ENCODE peak calls at places on chromosomes 13 and 19, in seven cellular contexts. N, X, I, H, L, K and F are unnamed samples. For H3K9me3, the result is how much of the 10 kb centered on the place peaks cover.

GRCh38 chr19:44570603-44570983 is 41.1 kb upstream of the CEACAM20 start:
- DNase-seq in N (no peak), X (no peak), I (no peak), H (no peak), L (no peak), K (no peak), F (no peak)

GRCh38 chr13:21668665-21669599 is 1.9 kb upstream of the FGF9 start:
- DNase-seq in N (peak), X (peak), I (peak), H (no peak), L (no peak), K (no peak), F (no peak)

GRCh38 chr13:33911521-33911920 is 93.6 kb downstream of the RFC3 start:
- DNase-seq in N (no peak), X (no peak), I (no peak), H (no peak), L (no peak), K (no peak), F (no peak)

GRCh38 chr13:76791290-76791664 is 94.9 kb downstream of the KCTD12 start:
- DNase-seq in N (no peak), X (no peak), I (peak), H (no peak), L (no peak), K (no peak), F (no peak)

GRCh38 chr19:33558846-33559245 is 37.3 kb upstream of the PEPD start:
- DNase-seq in N (no peak), X (no peak), I (no peak), H (no peak), L (no peak), K (no peak), F (no peak)

GRCh38 chr13:75635621-75636338 is at the start of gene LMO7:
- DNase-seq in N (peak), X (peak), I (peak), H (peak), L (peak), K (peak), F (peak)

GRCh38 chr13:79581870-79582315 is 100.9 kb downstream of the NDFIP2 start:
- DNase-seq in N (peak), X (no peak), I (no peak), H (no peak), L (no peak), K (no peak), F (no peak)

GRCh38 chr19:48239582-48240141 is 16.1 kb downstream of the CARD8 start:
- DNase-seq in N (no peak), X (no peak), I (no peak), H (no peak), L (no peak), K (no peak), F (no peak)

GRCh38 chr19:18802354-18802753 is 11.2 kb upstream of the COMP start:
- DNase-seq in N (no peak), X (no peak), I (no peak), H (no peak), L (no peak), K (no peak), F (no peak)

GRCh38 chr19:18494267-18494607 is 27.6 kb downstream of the ELL start:
- DNase-seq in N (no peak), X (no peak), I (no peak), H (no peak), L (no peak), K (no peak), F (no peak)

GRCh38 chr13:43127103-43127817 is 103.9 kb downstream of the DNAJC15 start:
- DNase-seq in N (peak), X (no peak), I (no peak), H (no peak), L (no peak), K (no peak), F (no peak)

GRCh38 chr13:24263652-24264051 is 45.7 kb upstream of the C1QTNF9 start:
- DNase-seq in N (no peak), X (no peak), I (no peak), H (no peak), L (no peak), K (no peak), F (no peak)

GRCh38 chr19:5452594-5453565 is 2.3 kb upstream of the ZNRF4 start:
- DNase-seq in N (no peak), X (no peak), I (no peak), H (no peak), L (no peak), K (peak), F (no peak)

GRCh38 chr13:80341771-80342271 is 895 bp upstream of the SPRY2 start:
- DNase-seq in N (peak), X (peak), I (peak), H (peak), L (peak), K (peak), F (no peak)

GRCh38 chr19:33868821-33869412 is 72.2 kb downstream of the KCTD15 start:
- DNase-seq in N (peak), X (peak), I (peak), H (no peak), L (peak), K (no peak), F (no peak)

GRCh38 chr13:28239374-28239773 is 101.0 kb downstream of the PAN3 start:
- DNase-seq in N (no peak), X (no peak), I (no peak), H (no peak), L (no peak), K (no peak), F (no peak)

GRCh38 chr19:10927691-10928562 is 512 bp downstream of the YIPF2 start:
- DNase-seq in N (no peak), X (no peak), I (no peak), H (no peak), L (no peak), K (no peak), F (no peak)

GRCh38 chr19:54309811-54310210 is 3.2 kb downstream of the LILRA5 start:
- DNase-seq in N (no peak), X (no peak), I (no peak), H (no peak), L (no peak), K (no peak), F (no peak)

GRCh38 chr13:72539925-72540324 is 187.5 kb downstream of the MZT1 start:
- DNase-seq in N (no peak), X (no peak), I (no peak), H (no peak), L (no peak), K (no peak), F (no peak)

GRCh38 chr19:8022275-8022674 is 16.8 kb upstream of the ELAVL1 start:
- DNase-seq in N (no peak), X (no peak), I (no peak), H (peak), L (no peak), K (no peak), F (no peak)

GRCh38 chr19:54448037-54448773 is 794 bp upstream of the LENG8 start:
- DNase-seq in N (peak), X (peak), I (peak), H (no peak), L (peak), K (peak), F (no peak)

GRCh38 chr19:42662714-42663113 is 68.0 kb upstream of the CEACAM8 start:
- DNase-seq in N (no peak), X (no peak), I (no peak), H (no peak), L (no peak), K (no peak), F (no peak)

GRCh38 chr13:97004886-97005285 is 10.6 kb upstream of the OXGR1 start:
- DNase-seq in N (no peak), X (no peak), I (no peak), H (no peak), L (no peak), K (no peak), F (no peak)

GRCh38 chr13:31208554-31209122 is 8.9 kb downstream of the B3GLCT start:
- DNase-seq in N (no peak), X (no peak), I (no peak), H (no peak), L (no peak), K (no peak), F (no peak)

GRCh38 chr13:48547663-48548092 is 14.8 kb upstream of the RCBTB2 start:
- DNase-seq in N (no peak), X (no peak), I (no peak), H (peak), L (no peak), K (no peak), F (no peak)

GRCh38 chr19:34733266-34733825 is 697 bp upstream of the ZNF181 start:
- DNase-seq in N (peak), X (peak), I (peak), H (no peak), L (peak), K (no peak), F (no peak)

GRCh38 chr13:28650284-28650683 is 8.6 kb upstream of the POMP start:
- DNase-seq in N (no peak), X (no peak), I (no peak), H (no peak), L (no peak), K (no peak), F (no peak)

GRCh38 chr13:30577381-30577780 is 40.3 kb upstream of the USPL1 start:
- DNase-seq in N (no peak), X (no peak), I (no peak), H (no peak), L (no peak), K (peak), F (peak)

GRCh38 chr13:50357586-50358118 is 342.4 kb downstream of the KCNRG start:
- DNase-seq in N (peak), X (peak), I (no peak), H (no peak), L (peak), K (no peak), F (no peak)

GRCh38 chr13:108948269-108948671 is 318.9 kb downstream of the MYO16 start:
- DNase-seq in N (no peak), X (no peak), I (no peak), H (no peak), L (no peak), K (peak), F (no peak)
- H3K9me3 ChIP-seq in N (under half), X (under half), I (under half), H (under half), L (under half), K (under half), F (under half)

DNA sequence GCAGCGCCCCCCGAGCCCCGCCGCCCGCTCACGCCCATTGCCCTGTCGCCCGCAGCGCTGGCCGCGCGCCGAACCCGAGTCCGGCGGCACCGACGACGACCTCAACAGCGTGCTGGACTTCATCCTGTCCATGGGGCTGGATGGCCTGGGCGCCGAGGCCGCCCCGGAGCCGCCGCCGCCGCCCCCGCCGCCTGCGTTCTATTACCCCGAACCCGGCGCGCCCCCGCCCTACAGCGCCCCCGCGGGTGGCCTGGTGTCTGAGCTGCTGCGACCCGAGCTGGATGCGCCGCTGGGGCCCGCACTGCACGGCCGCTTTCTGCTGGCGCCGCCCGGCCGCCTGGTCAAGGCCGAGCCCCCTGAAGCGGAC is 518 bp downstream of the KLF2 start:
- DNase-seq in N (peak), X (no peak), I (peak), H (no peak), L (no peak), K (peak), F (peak)
- TF ChIP-seq CTCF in N (no peak), X (no peak), I (peak), H (peak), L (no peak), K (no peak), F (no peak)

GRCh38 chr19:2732157-2732725 is 7.6 kb downstream of the SLC39A3 start:
- DNase-seq in N (no peak), X (no peak), I (no peak), H (no peak), L (no peak), K (no peak), F (no peak)
- H3K27ac ChIP-seq in N (no peak), X (no peak), I (no peak), H (no peak), L (no peak), K (no peak), F (no peak)

GRCh38 chr19:9348671-9349070 is 14.1 kb upstream of the ZNF177 start:
- DNase-seq in N (no peak), X (no peak), I (no peak), H (no peak), L (no peak), K (no peak), F (no peak)

GRCh38 chr19:9353011-9353410 is 9.8 kb upstream of the ZNF177 start:
- DNase-seq in N (no peak), X (no peak), I (no peak), H (no peak), L (no peak), K (no peak), F (no peak)

GRCh38 chr19:9345005-9345404 is 17.8 kb upstream of the ZNF177 start:
- DNase-seq in N (no peak), X (no peak), I (no peak), H (no peak), L (no peak), K (no peak), F (no peak)

GRCh38 chr19:9352505-9352904 is 10.3 kb upstream of the ZNF177 start:
- DNase-seq in N (no peak), X (no peak), I (no peak), H (no peak), L (no peak), K (no peak), F (no peak)

DNA sequence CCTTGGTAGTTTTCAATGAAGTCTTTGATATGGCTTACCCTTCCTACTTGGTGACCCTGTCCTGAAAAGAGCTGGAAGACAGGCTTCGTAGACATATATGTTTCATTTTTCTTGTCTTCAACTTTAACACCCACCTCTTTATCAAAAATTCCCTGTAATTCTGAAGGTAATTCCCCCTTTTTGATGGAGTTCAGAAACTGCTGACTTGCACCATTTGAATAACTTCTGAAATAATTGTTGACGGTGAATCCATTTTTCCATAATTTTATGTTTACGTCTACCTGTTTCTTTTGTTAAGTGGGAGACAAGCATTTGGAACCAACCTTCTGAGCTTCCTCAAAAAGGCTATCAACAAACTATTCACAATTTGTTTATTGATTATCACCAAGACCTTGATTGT is 14.6 kb upstream of the ZNF177 start:
- DNase-seq in N (no peak), X (no peak), I (no peak), H (no peak), L (no peak), K (no peak), F (no peak)
- H3K9me3 ChIP-seq in N (half or more), X (half or more), I (under half), H (under half), L (half or more), K (half or more), F (half or more)

GRCh38 chr13:113369189-113369588 is 5.3 kb upstream of the GRTP1 start:
- DNase-seq in N (no peak), X (no peak), I (no peak), H (no peak), L (peak), K (no peak), F (no peak)

GRCh38 chr13:113365551-113365971 is 1.6 kb upstream of the GRTP1 start:
- DNase-seq in N (no peak), X (no peak), I (no peak), H (no peak), L (peak), K (no peak), F (no peak)

GRCh38 chr13:113366031-113366588 is 2.2 kb upstream of the GRTP1 start:
- DNase-seq in N (no peak), X (peak), I (no peak), H (no peak), L (peak), K (no peak), F (no peak)

GRCh38 chr13:113367771-113368170 is 3.8 kb upstream of the GRTP1 start:
- DNase-seq in N (no peak), X (no peak), I (no peak), H (no peak), L (peak), K (no peak), F (no peak)

GRCh38 chr13:113367020-113367560 is 3.2 kb upstream of the GRTP1 start:
- DNase-seq in N (no peak), X (no peak), I (no peak), H (no peak), L (peak), K (no peak), F (no peak)
- TF ChIP-seq CTCF in N (no peak), X (no peak), I (no peak), H (no peak), L (no peak), K (no peak), F (no peak)

DNA sequence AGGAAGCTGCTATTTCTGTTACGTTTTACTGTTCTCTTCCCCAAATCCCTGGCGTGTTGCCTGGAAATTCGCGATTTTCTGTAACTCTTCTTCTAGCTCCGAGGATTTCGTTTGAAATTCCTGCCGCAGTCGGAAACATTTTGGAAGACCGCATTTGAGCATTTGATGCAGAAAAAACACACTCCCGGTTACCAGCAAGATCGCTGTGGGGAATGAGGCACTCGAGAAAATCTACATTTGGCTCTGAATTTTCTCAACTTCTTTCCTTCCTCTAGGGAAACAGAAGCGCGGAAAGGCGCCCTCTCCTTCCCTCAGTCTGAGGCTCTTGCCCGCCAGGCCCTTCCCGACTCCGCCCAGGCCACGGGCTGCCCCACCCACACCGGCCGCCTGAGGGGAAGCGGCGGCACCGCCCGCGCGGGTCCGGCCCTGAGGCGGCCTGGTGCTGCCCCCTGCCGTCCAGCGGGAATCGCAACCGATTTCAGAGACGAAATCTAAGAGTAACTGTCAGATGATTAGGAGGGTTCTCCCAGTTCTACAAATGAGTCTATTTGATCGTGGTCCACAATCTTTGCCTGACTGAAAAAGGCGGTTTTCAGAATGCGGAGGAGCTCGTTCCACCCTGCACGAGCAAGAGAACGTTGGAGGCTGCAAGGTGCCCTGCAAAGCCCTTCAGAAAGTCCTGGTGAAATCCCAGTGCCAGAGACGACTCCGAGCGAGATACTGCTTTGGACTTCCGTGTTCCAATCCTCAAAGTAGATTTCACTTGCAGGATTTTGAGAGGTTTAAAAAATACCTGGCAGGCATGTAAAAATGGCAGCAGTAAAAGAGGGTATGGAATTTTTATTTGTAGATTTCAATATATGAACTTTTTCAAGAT is 18.4 kb upstream of the TUBGCP3 start:
- DNase-seq in N (peak), X (peak), I (peak), H (peak), L (peak), K (peak), F (peak)
- H3K27ac ChIP-seq in N (peak), X (peak), I (no peak), H (peak), L (peak), K (peak), F (no peak)

GRCh38 chr19:22600690-22601648 is 33.2 kb upstream of the ZNF492 start:
- DNase-seq in N (no peak), X (no peak), I (no peak), H (no peak), L (peak), K (no peak), F (no peak)

GRCh38 chr19:22595422-22595821 is 38.7 kb upstream of the ZNF492 start:
- DNase-seq in N (no peak), X (no peak), I (no peak), H (no peak), L (no peak), K (no peak), F (no peak)

GRCh38 chr19:22595918-22596341 is 38.2 kb upstream of the ZNF492 start:
- DNase-seq in N (peak), X (peak), I (no peak), H (no peak), L (peak), K (no peak), F (no peak)
- H3K9me3 ChIP-seq in N (under half), X (under half), I (under half), H (under half), L (under half), K (under half), F (under half)

GRCh38 chr13:25262261-25262660 is 25.0 kb downstream of the MTMR6 start:
- DNase-seq in N (no peak), X (no peak), I (no peak), H (no peak), L (no peak), K (no peak), F (no peak)

GRCh38 chr13:25268561-25268960 is 18.7 kb downstream of the MTMR6 start:
- DNase-seq in N (no peak), X (no peak), I (no peak), H (no peak), L (no peak), K (no peak), F (no peak)

GRCh38 chr13:25267715-25268114 is 19.6 kb downstream of the MTMR6 start:
- DNase-seq in N (no peak), X (no peak), I (no peak), H (no peak), L (no peak), K (peak), F (no peak)
- TF ChIP-seq CTCF in N (peak), X (no peak), I (peak), H (no peak), L (no peak), K (no peak), F (peak)

GRCh38 chr19:57682226-57682766 is 519 bp downstream of the ZNF551 start:
- DNase-seq in N (no peak), X (no peak), I (no peak), H (no peak), L (no peak), K (no peak), F (no peak)
- H3K27ac ChIP-seq in N (peak), X (no peak), I (no peak), H (no peak), L (no peak), K (peak), F (peak)

GRCh38 chr19:57867868-57868492 is 18.3 kb downstream of the ZNF587 start:
- DNase-seq in N (no peak), X (no peak), I (no peak), H (no peak), L (no peak), K (no peak), F (no peak)

GRCh38 chr19:57870225-57870624 is 18.6 kb downstream of the ZNF814 start:
- DNase-seq in N (no peak), X (no peak), I (no peak), H (no peak), L (no peak), K (no peak), F (no peak)

GRCh38 chr19:57872450-57872849 is 16.4 kb downstream of the ZNF814 start:
- DNase-seq in N (no peak), X (no peak), I (no peak), H (no peak), L (no peak), K (no peak), F (no peak)
- H3K9me3 ChIP-seq in N (half or more), X (half or more), I (under half), H (under half), L (half or more), K (half or more), F (half or more)